ENCODE peak calls at places on chromosomes 12 and 14, in five cellular contexts. L is GM12878, I is WTC11, R is HepG2, E is endothelial cell of umbilical vein. U is an unnamed sample.

GRCh38 chr12:29427964-29428363 is 47.0 kb upstream of the ERGIC2 start:
- DNase-seq in L (peak; percentile 37), E (no peak), R (peak; percentile 10), I (no peak), U (peak; percentile 12)

GRCh38 chr12:130480887-130481286 is 143.2 kb downstream of the PIWIL1 start:
- DNase-seq in R (no peak), E (no peak), I (no peak), L (no peak), U (no peak)

GRCh38 chr14:87409401-87409800 is 583.6 kb downstream of the GALC start:
- DNase-seq in R (no peak), L (no peak), I (no peak), E (no peak), U (no peak)

GRCh38 chr12:43847427-43847826 is 11.5 kb downstream of the TMEM117 start:
- DNase-seq in R (no peak), I (no peak), L (no peak), E (no peak), U (no peak)

GRCh38 chr14:54168489-54168888 is 211.9 kb upstream of the BMP4 start:
- DNase-seq in E (no peak), L (no peak), I (no peak), R (no peak), U (no peak)

GRCh38 chr12:85130631-85131030 is 94.5 kb downstream of the LRRIQ1 start:
- DNase-seq in E (no peak), I (no peak), L (no peak), R (no peak), U (no peak)

GRCh38 chr14:77122555-77123125 is 19.0 kb downstream of the ZDHHC22 start:
- DNase-seq in L (no peak), E (no peak), R (no peak), I (no peak), U (no peak)

GRCh38 chr12:30691122-30691879 is 4.4 kb downstream of the IPO8 start:
- DNase-seq in L (no peak), R (peak; percentile 41), I (no peak), E (no peak), U (peak; percentile 34)

GRCh38 chr12:62434504-62435336 is 31.9 kb upstream of the MON2 start:
- DNase-seq in L (no peak), R (no peak), E (peak; percentile 8), I (no peak), U (peak; percentile 25)

GRCh38 chr12:20220339-20220738 is 148.0 kb upstream of the PDE3A start:
- DNase-seq in L (peak; percentile 5), E (peak; percentile 61), R (no peak), I (peak; percentile 14), U (no peak)

GRCh38 chr12:58496411-58496810 is 423.9 kb downstream of the LRIG3 start:
- DNase-seq in E (no peak), I (no peak), R (no peak), L (no peak), U (no peak)

GRCh38 chr12:132253698-132254480 is 75.5 kb downstream of the GALNT9 start:
- DNase-seq in L (no peak), E (no peak), I (no peak), R (no peak), U (no peak)

GRCh38 chr12:58301337-58302122 is 360.2 kb downstream of the ATP23 start:
- DNase-seq in E (no peak), L (no peak), I (no peak), R (no peak), U (no peak)

GRCh38 chr12:58540480-58541299 is 379.6 kb downstream of the LRIG3 start:
- DNase-seq in I (peak; percentile 84), R (peak; percentile 60), E (peak; percentile 89), L (peak; percentile 3), U (peak; percentile 36)

GRCh38 chr14:77071938-77072388 is 26.1 kb upstream of the CIPC start:
- DNase-seq in I (no peak), L (no peak), R (no peak), E (no peak), U (no peak)

GRCh38 chr12:63306476-63306875 is 155.5 kb upstream of the AVPR1A start:
- DNase-seq in I (no peak), R (no peak), L (no peak), E (no peak), U (no peak)

GRCh38 chr14:22456986-22457594 is 131.9 kb downstream of the DAD1 start:
- DNase-seq in I (no peak), R (no peak), E (no peak), L (no peak), U (no peak)

GRCh38 chr12:50174971-50175715 is 8.0 kb upstream of the CERS5 start:
- DNase-seq in R (peak; percentile 62), I (no peak), E (peak; percentile 87), L (no peak), U (peak; percentile 64)

GRCh38 chr12:119869720-119870119 is 7.4 kb downstream of the CIT start:
- DNase-seq in I (no peak), R (no peak), E (peak; percentile 52), L (no peak), U (no peak)

GRCh38 chr12:42145552-42146215 is 1.0 kb upstream of the GXYLT1 start:
- DNase-seq in R (no peak), L (no peak), I (no peak), E (peak; percentile 6), U (no peak)

GRCh38 chr12:19035552-19035951 is 94.0 kb upstream of the PLEKHA5 start:
- DNase-seq in E (no peak), I (no peak), L (no peak), R (no peak), U (no peak)

GRCh38 chr12:6979021-6979420 is 8.3 kb downstream of the EMG1 start:
- DNase-seq in E (no peak), R (no peak), I (no peak), L (no peak), U (no peak)

GRCh38 chr14:58298880-58299664 is 717 bp downstream of the ARID4A start:
- DNase-seq in E (peak; percentile 18), L (no peak), I (peak; percentile 47), R (no peak), U (peak; percentile 78)

GRCh38 chr12:118359541-118359915 is 13.2 kb downstream of the TAOK3 start:
- DNase-seq in I (no peak), R (no peak), E (no peak), L (no peak), U (no peak)

GRCh38 chr12:62291888-62292760 is 31.9 kb downstream of the USP15 start:
- DNase-seq in R (peak; percentile 9), E (no peak), L (no peak), I (no peak), U (no peak)

GRCh38 chr14:39435241-39435640 is 3.0 kb upstream of the FBXO33 start:
- DNase-seq in I (no peak), R (no peak), L (no peak), E (no peak), U (no peak)

DNA sequence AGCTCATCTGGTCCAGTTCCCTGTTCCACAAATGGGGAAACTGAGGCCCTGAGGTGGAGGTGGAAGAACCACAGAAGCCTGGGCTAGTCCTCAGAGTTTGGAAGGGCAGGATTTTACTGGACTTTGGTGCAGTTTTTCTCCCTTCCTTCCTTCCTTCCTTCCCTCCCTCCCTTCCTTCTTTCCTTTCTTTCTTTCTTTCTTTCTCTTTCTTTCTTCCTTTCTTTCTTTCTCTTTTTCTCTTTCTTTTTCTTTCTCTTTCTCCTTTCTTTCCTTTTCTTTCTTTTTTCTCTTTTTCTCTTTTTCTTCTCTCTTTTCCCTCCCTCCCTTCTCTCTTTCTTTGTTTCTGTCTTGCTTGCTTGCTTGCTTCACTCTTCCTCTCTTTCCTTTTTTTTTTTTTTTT is 95.7 kb upstream of the TBX3 start:
- DNase-seq in R (no peak), I (no peak), E (no peak), L (no peak), U (no peak)
- TF ChIP-seq MAX in R (no peak), I (no peak), E (no peak), L (no peak), U (no peak)

GRCh38 chr14:26621807-26622560 is 24.2 kb upstream of the NOVA1 start:
- DNase-seq in L (no peak), I (no peak), E (no peak), R (no peak), U (no peak)

GRCh38 chr14:26621366-26621765 is 23.5 kb upstream of the NOVA1 start:
- DNase-seq in R (no peak), L (no peak), I (no peak), E (no peak), U (no peak)

DNA sequence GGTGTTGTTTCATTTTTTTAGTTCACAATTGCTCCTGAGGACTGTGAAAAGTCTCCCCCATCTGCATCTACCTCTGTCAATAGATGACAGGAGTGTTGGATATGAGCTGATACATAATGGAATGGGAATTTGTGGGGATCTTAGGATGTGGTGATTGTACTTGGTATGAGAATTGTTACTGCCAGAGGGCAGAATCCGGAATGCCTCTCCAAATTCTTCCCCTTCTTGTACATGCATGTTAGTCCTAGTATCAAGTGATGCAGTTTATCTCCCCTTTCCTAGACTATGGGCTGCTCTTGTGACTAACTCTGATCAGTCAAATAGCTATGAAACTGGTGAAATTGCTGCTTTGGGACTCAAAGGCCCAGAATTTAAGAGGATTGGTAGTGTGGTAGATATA is 24.8 kb upstream of the NOVA1 start:
- DNase-seq in I (no peak), R (no peak), E (no peak), L (no peak), U (no peak)
- TF ChIP-seq MAX in I (no peak), R (no peak), E (no peak), L (no peak), U (no peak)

GRCh38 chr12:124737040-124737419 is 126.6 kb downstream of the SCARB1 start:
- DNase-seq in I (no peak), L (no peak), E (no peak), R (no peak), U (no peak)
- TF ChIP-seq MAX in I (no peak), L (no peak), E (no peak), R (no peak), U (no peak)

DNA sequence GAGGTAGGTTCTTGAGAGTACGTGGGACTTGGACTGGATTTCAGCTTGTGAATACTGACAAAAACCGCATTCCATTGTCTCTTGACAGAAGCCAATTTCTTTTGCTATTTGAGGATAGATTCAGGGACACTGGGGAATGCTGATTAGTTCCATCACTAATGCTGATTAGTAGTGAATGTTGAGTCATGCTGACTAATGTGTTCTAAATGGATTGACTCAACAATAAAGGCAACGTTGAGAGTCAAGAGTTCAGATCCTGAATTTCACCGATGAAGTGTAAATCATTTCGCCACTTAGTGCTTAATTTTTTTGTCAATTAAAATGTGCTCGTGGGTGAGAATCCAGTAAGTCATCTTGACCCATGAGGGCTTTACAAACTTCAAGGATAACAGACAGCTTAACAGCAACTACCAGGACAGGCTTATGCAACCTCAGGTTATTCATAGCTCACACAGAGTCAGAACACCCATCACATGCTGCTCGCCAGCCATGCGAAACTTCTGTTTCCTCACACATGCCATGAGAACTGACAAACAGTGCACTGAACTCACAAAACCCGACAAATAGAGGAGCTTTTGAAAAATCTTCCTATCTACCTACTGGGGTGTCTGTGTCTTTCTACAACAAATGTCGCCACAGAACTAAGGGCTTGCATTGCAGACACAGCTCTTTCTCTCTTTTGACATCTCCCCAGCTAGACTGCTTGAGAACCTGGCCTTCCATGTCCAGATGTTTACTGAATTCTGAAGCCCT is 316.5 kb downstream of the ZFP36L1 start:
- DNase-seq in E (peak; percentile 72), I (no peak), R (peak; percentile 45), L (peak; percentile 93), U (no peak)
- TF ChIP-seq MAX in E (no peak), I (peak; percentile 22), R (no peak), L (peak; percentile 57), U (peak; percentile 66)

GRCh38 chr14:104425171-104425681 is 154.3 kb upstream of the C14orf180 start:
- DNase-seq in L (no peak), E (no peak), R (no peak), I (no peak), U (peak; percentile 27)
- TF ChIP-seq MAX in L (no peak), E (no peak), R (no peak), I (no peak), U (no peak)

U was measured in SK-N-SH.